ENCODE peak calls at places on chromosome 20, in seven cellular contexts. C is esophagus muscularis mucosa, F is transverse colon, D is sigmoid colon, T is H1, L is HCT116, N is Panc1. Z is an unnamed sample.

GRCh38 chr20:49887251-49887827 is 28.0 kb downstream of the SPATA2 start:
- DNase-seq in C (no peak), F (no peak), D (peak; percentile 59), T (no peak), L (no peak), N (no peak), Z (peak; percentile 83)

GRCh38 chr20:19583532-19584175 is 174.4 kb upstream of the RIN2 start:
- DNase-seq in C (no peak), F (peak; percentile 70), D (peak; percentile 80), T (peak; percentile 96), L (peak; percentile 13), N (peak; percentile 8), Z (peak; percentile 84)

GRCh38 chr20:50120935-50121693 is 8.2 kb upstream of the UBE2V1 start:
- DNase-seq in C (no peak), F (peak; percentile 75), D (peak; percentile 85), T (peak; percentile 66), L (peak; percentile 56), N (no peak), Z (peak; percentile 87)

GRCh38 chr20:42118409-42119125 is 500.4 kb upstream of the CHD6 start:
- DNase-seq in C (no peak), F (no peak), D (no peak), T (no peak), L (no peak), N (no peak), Z (peak; percentile 23)

GRCh38 chr20:56424931-56425330 is 12.9 kb downstream of the CASS4 start:
- DNase-seq in C (no peak), F (no peak), D (no peak), T (no peak), L (no peak), N (no peak), Z (no peak)

GRCh38 chr20:9409981-9410380 is 104.4 kb upstream of the LAMP5 start:
- DNase-seq in C (no peak), F (no peak), D (no peak), T (no peak), L (no peak), N (no peak), Z (no peak)

GRCh38 chr20:36614781-36615557 is 9.4 kb downstream of the RAB5IF start:
- DNase-seq in C (no peak), F (no peak), D (no peak), T (no peak), L (no peak), N (no peak), Z (no peak)

GRCh38 chr20:31603822-31604566 is 1.1 kb upstream of the ID1 start:
- DNase-seq in C (peak; percentile 97), F (peak; percentile 98), D (peak; percentile 97), T (peak; percentile 96), L (peak; percentile 96), N (peak; percentile 94), Z (peak; percentile 95)

DNA sequence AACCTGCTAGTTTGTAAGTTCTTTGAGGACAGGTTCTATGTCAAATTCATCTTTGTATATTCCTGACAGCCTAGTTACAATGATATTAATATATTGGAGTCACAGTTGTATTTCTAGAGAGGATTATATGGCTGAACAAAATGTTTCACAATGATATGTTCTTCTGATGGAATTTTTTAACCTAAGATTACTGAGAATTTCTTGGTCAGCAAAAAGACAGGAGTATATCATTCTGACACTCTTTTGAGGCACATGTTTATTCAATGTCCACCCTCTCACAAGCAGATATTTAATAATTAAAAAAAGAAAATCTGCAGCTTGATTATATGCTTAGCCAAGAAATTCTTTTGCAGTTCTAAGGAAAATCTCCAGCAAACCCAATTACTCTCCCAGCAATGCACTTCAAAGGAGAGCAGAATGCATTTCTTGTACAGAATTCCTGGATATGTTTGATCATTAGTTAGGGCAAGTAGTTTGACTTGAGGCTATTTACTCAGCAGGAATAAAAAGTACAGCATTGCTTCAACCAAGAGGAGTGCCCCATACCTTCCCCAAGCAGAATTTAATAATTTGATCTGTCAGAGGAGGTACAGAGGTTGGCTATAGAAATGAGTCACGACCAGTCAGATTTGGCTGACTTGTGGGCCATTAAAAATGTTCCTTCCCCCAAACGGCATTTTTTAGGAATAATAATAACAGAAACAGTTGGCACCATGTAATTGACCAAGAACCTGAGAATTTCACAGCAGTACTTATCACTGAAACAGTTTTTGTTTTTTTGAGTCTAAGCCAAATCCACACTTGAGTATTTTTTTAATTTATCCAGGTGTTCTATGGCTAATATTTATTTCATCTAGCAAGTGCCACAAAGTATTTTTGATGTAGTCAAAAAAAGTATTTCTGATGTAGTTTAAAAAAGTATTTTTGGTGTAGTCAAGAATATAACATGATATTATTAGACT is 508.1 kb upstream of the FLRT3 start:
- DNase-seq in C (no peak), F (no peak), D (no peak), T (no peak), L (no peak), N (no peak), Z (no peak)
- TF ChIP-seq POLR2AphosphoS5 in C (no peak), F (no peak), D (no peak), T (no peak), L (no peak), N (no peak), Z (no peak)

DNA sequence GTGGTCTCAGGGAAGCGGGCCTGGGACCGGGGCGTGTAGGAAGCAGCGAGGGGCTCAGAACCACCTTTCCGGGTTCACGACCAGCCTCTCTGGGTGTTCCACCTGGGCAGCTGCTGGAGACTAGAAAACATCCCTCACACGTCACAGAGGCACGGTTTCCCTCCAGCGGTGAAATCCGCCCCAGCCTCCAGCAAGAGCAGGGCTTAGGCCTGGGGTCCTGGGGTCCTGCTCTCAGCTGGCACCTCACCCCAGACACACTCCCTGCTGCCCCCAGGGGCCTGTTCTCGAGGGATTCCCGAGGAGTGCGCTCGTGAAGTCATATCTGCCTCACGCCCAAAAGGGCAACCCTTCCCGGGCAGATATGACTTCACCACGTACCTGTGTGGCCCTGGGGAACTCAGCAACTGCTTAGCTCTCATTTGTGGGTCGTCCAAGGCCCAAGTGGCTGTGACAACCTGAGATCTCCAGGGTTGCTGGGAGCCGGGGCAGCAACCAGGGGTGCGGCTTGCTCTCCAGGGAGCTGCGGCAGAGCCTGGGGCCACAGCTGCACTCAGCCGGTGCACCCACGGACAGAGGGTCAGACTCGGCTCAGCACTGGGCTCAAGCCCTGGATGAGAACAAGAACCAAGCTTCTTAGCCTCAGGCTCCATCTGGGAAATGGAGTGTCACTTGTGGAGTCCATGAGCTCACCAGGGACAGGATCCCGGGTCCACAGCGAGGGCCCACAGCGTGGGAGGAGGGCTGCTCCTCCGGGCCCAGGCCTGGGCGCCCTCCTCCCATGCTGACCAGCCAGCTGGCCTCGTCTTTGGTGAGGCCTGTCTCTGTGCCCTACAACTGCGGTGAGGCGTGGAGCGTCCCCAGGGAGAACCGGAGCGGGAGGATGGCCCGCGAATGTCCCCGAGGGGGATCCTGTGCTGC is 661 bp downstream of the FNDC11 start:
- DNase-seq in C (no peak), F (no peak), D (no peak), T (no peak), L (no peak), N (no peak), Z (peak; percentile 83)
- H3K4me3 ChIP-seq in C (peak overlapping the region; percentile 57), F (peak overlapping the region; percentile 66), D (peak overlapping the region; percentile 45), T (peak overlapping the region; percentile 47), L (peak overlapping the region; percentile 72), N (peak overlapping the region; percentile 55), Z (peak overlapping the region; percentile 41)

GRCh38 chr20:25139061-25139705 is 56.3 kb upstream of the ENTPD6 start:
- DNase-seq in C (no peak), F (no peak), D (no peak), T (no peak), L (peak; percentile 32), N (peak; percentile 5), Z (no peak)
- TF ChIP-seq POLR2AphosphoS5 in C (no peak), F (no peak), D (no peak), T (no peak), L (no peak), N (no peak), Z (no peak)

DNA sequence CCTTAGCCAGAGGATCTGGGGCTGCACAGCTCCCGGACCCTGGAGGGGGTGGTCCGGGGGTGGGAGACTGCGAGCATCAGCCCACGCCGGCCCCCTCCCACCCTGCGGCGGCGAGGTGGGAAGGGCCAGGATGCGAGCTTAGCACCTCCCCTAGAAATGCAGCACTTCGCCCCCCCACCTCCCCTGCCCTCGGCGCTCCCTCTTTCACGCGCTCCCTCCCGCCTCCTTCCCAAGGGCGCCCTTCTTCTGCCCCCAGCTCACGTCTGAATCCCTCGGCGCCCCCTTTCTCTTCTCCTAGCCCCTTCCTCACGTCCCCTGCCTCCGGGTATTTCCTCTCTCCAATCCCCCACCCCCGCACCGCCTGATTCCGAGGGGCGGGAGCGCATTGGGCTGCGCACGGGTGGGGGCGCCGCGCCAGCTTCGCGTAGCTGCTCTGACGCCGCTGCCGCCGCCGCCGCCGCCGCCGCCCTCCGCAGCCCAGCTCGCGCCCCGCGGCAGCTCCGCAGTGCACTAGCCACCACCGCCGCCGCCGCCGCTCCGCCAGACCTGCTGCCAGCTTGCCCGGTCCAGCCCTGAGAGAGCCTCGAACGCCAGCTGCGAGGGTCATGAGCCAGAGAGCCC is at the start of gene SLC32A1:
- DNase-seq in C (no peak), F (no peak), D (no peak), T (peak; percentile 71), L (no peak), N (no peak), Z (no peak)
- H3K4me3 ChIP-seq in C (no peak within 1 kb of the TSS), F (no peak within 1 kb of the TSS), D (no peak within 1 kb of the TSS), T (peak within 1 kb of the TSS; percentile 42), L (no peak within 1 kb of the TSS), N (no peak within 1 kb of the TSS), Z (no peak within 1 kb of the TSS)

GRCh38 chr20:17848649-17849048 is 119.9 kb downstream of the SNX5 start:
- DNase-seq in C (no peak), F (peak; percentile 49), D (no peak), T (no peak), L (no peak), N (no peak), Z (no peak)
- TF ChIP-seq POLR2AphosphoS5 in C (no peak), F (no peak), D (no peak), T (no peak), L (no peak), N (no peak), Z (peak; percentile 48)

DNA sequence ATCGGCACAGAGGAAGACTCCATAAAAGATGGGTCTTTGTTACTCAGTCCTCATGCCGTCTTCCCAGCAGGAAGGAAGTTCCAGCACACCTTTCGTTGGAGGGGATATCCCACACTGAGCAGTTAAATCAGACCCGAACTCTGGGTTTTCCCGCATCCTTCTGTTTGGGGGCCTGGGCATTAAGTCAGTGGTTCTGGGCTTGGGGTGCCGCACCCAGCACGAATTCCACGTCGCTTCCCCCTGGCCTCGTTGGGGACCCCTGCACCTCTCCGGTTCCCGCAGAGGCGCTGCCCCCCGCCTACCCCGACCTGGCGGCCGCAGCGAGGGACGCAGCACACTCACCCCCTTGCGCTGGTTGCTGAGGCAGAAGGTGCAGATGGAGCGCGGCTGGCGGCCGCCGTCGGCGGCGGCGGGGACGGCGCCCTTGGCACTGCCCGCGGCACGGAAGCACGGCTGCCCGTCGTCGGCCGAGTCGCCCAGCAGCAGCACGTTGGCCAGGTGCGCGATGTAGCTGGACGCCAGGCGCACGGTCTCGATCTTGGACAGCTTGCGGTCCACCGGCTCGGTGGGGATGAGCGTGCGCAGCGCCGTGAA is 641 bp downstream of the TCF15 start:
- DNase-seq in C (no peak), F (no peak), D (no peak), T (peak; percentile 60), L (no peak), N (no peak), Z (no peak)
- H3K4me3 ChIP-seq in C (peak overlapping the region; percentile 47), F (no peak overlapping the region), D (peak overlapping the region; percentile 26), T (peak overlapping the region; percentile 42), L (no peak overlapping the region), N (no peak overlapping the region), Z (no peak overlapping the region)